ENCODE peak calls at places on chromosomes 13 and 19, in eight cellular contexts. One of them, this sample, is unnamed.

GRCh38 chr13:111140562-111141105 is 25.5 kb downstream of the ARHGEF7 start:
- DNase-seq in suprapubic skin: no peak
- DNase-seq in A549: no peak
- DNase-seq in ovary: no peak
- DNase-seq in stomach: no peak
- DNase-seq in HepG2: no peak
- DNase-seq in GM12878: no peak
- DNase-seq in upper lobe of left lung: no peak
- DNase-seq in this sample: no peak

GRCh38 chr13:111472083-111472482 is 151.6 kb downstream of the TEX29 start:
- DNase-seq in suprapubic skin: peak; percentile 69
- DNase-seq in A549: no peak
- DNase-seq in ovary: no peak
- DNase-seq in stomach: no peak
- DNase-seq in HepG2: no peak
- DNase-seq in GM12878: no peak
- DNase-seq in upper lobe of left lung: no peak
- DNase-seq in this sample: no peak

GRCh38 chr13:39783051-39783450 is 127.6 kb downstream of the COG6 start:
- DNase-seq in suprapubic skin: no peak
- DNase-seq in A549: no peak
- DNase-seq in ovary: no peak
- DNase-seq in stomach: no peak
- DNase-seq in HepG2: no peak
- DNase-seq in GM12878: no peak
- DNase-seq in upper lobe of left lung: no peak
- DNase-seq in this sample: no peak

GRCh38 chr19:45446295-45446694 is 21.5 kb upstream of the FOSB start:
- DNase-seq in suprapubic skin: no peak
- DNase-seq in A549: peak; percentile 83
- DNase-seq in ovary: no peak
- DNase-seq in stomach: no peak
- DNase-seq in HepG2: peak; percentile 63
- DNase-seq in GM12878: no peak
- DNase-seq in upper lobe of left lung: no peak
- DNase-seq in this sample: no peak

GRCh38 chr13:76717092-76717491 is 169.1 kb downstream of the KCTD12 start:
- DNase-seq in suprapubic skin: no peak
- DNase-seq in A549: no peak
- DNase-seq in ovary: no peak
- DNase-seq in stomach: no peak
- DNase-seq in HepG2: no peak
- DNase-seq in GM12878: no peak
- DNase-seq in upper lobe of left lung: no peak
- DNase-seq in this sample: no peak

GRCh38 chr13:75935805-75936204 is 299.7 kb downstream of the LMO7 start:
- DNase-seq in suprapubic skin: no peak
- DNase-seq in A549: no peak
- DNase-seq in ovary: no peak
- DNase-seq in stomach: no peak
- DNase-seq in HepG2: no peak
- DNase-seq in GM12878: no peak
- DNase-seq in upper lobe of left lung: no peak
- DNase-seq in this sample: no peak

GRCh38 chr19:48249502-48250014 is 6.2 kb downstream of the CARD8 start:
- DNase-seq in suprapubic skin: no peak
- DNase-seq in A549: no peak
- DNase-seq in ovary: no peak
- DNase-seq in stomach: peak; percentile 41
- DNase-seq in HepG2: no peak
- DNase-seq in GM12878: peak; percentile 78
- DNase-seq in upper lobe of left lung: peak; percentile 76
- DNase-seq in this sample: peak; percentile 58

GRCh38 chr13:75458696-75459422 is 23.1 kb downstream of the TBC1D4 start:
- DNase-seq in suprapubic skin: no peak
- DNase-seq in A549: no peak
- DNase-seq in ovary: no peak
- DNase-seq in stomach: peak; percentile 71
- DNase-seq in HepG2: peak; percentile 97
- DNase-seq in GM12878: peak; percentile 49
- DNase-seq in upper lobe of left lung: peak; percentile 73
- DNase-seq in this sample: peak; percentile 71

GRCh38 chr19:4861147-4861546 is 6.3 kb downstream of the PLIN3 start:
- DNase-seq in suprapubic skin: no peak
- DNase-seq in A549: no peak
- DNase-seq in ovary: no peak
- DNase-seq in stomach: peak; percentile 58
- DNase-seq in HepG2: no peak
- DNase-seq in GM12878: no peak
- DNase-seq in upper lobe of left lung: no peak
- DNase-seq in this sample: peak; percentile 87

GRCh38 chr13:109959903-109960302 is 173.5 kb upstream of the IRS2 start:
- DNase-seq in suprapubic skin: no peak
- DNase-seq in A549: no peak
- DNase-seq in ovary: no peak
- DNase-seq in stomach: no peak
- DNase-seq in HepG2: no peak
- DNase-seq in GM12878: no peak
- DNase-seq in upper lobe of left lung: no peak
- DNase-seq in this sample: no peak

GRCh38 chr19:10644351-10645007 is 9.7 kb upstream of the ILF3 start:
- DNase-seq in suprapubic skin: peak; percentile 91
- DNase-seq in A549: peak; percentile 63
- DNase-seq in ovary: peak; percentile 90
- DNase-seq in stomach: peak; percentile 87
- DNase-seq in HepG2: peak; percentile 74
- DNase-seq in GM12878: no peak
- DNase-seq in upper lobe of left lung: peak; percentile 89
- DNase-seq in this sample: peak; percentile 90
- TF ChIP-seq EP300 in suprapubic skin: no peak
- TF ChIP-seq EP300 in A549: no peak
- TF ChIP-seq EP300 in ovary: no peak
- TF ChIP-seq EP300 in stomach: no peak
- TF ChIP-seq EP300 in HepG2: no peak
- TF ChIP-seq EP300 in GM12878: no peak
- TF ChIP-seq EP300 in upper lobe of left lung: no peak
- TF ChIP-seq EP300 in this sample: no peak

GRCh38 chr19:14519245-14519859 is 1.2 kb upstream of the DNAJB1 start:
- DNase-seq in suprapubic skin: no peak
- DNase-seq in A549: no peak
- DNase-seq in ovary: peak; percentile 65
- DNase-seq in stomach: no peak
- DNase-seq in HepG2: no peak
- DNase-seq in GM12878: no peak
- DNase-seq in upper lobe of left lung: no peak
- DNase-seq in this sample: no peak
- H3K4me3 ChIP-seq in suprapubic skin: peak overlapping the region; percentile 68
- H3K4me3 ChIP-seq in A549: peak overlapping the region; percentile 31
- H3K4me3 ChIP-seq in ovary: no peak overlapping the region
- H3K4me3 ChIP-seq in stomach: peak overlapping the region; percentile 89
- H3K4me3 ChIP-seq in HepG2: no peak overlapping the region
- H3K4me3 ChIP-seq in GM12878: no peak overlapping the region
- H3K4me3 ChIP-seq in upper lobe of left lung: no peak overlapping the region
- H3K4me3 ChIP-seq in this sample: no peak overlapping the region

DNA sequence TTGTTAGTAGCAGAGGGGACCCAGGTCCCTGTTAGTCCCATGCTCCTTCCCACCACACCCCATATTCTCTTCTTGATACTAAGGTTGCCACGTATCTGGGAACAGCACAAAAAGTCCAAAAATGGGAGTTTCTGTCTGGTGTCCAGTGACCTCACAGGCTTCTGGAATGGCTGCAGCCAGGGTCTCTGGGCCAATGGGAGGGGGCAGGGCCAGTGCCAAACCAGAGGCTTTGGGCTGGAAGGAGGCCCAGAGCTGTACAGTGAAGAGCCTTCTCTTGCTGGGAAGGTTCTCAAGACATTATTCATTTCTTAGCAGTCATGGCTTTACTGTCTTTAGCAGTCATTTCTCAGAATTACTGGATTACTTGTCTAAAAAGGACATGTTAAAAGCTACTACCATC is 119.2 kb downstream of the FRY start:
- DNase-seq in suprapubic skin: no peak
- DNase-seq in A549: no peak
- DNase-seq in ovary: peak; percentile 82
- DNase-seq in stomach: no peak
- DNase-seq in HepG2: no peak
- DNase-seq in GM12878: no peak
- DNase-seq in upper lobe of left lung: peak; percentile 23
- DNase-seq in this sample: peak; percentile 33
- TF ChIP-seq EP300 in suprapubic skin: no peak
- TF ChIP-seq EP300 in A549: no peak
- TF ChIP-seq EP300 in ovary: peak; percentile 50
- TF ChIP-seq EP300 in stomach: no peak
- TF ChIP-seq EP300 in HepG2: no peak
- TF ChIP-seq EP300 in GM12878: no peak
- TF ChIP-seq EP300 in upper lobe of left lung: no peak
- TF ChIP-seq EP300 in this sample: no peak

GRCh38 chr19:16067205-16067938 is 8.9 kb upstream of the TPM4 start:
- DNase-seq in suprapubic skin: no peak
- DNase-seq in A549: no peak
- DNase-seq in ovary: peak; percentile 88
- DNase-seq in stomach: peak; percentile 91
- DNase-seq in HepG2: no peak
- DNase-seq in GM12878: no peak
- DNase-seq in upper lobe of left lung: peak; percentile 82
- DNase-seq in this sample: peak; percentile 82
- H3K4me3 ChIP-seq in suprapubic skin: peak overlapping the region; percentile 51
- H3K4me3 ChIP-seq in A549: no peak overlapping the region
- H3K4me3 ChIP-seq in ovary: peak overlapping the region; percentile 65
- H3K4me3 ChIP-seq in stomach: peak overlapping the region; percentile 68
- H3K4me3 ChIP-seq in HepG2: no peak overlapping the region
- H3K4me3 ChIP-seq in GM12878: no peak overlapping the region
- H3K4me3 ChIP-seq in upper lobe of left lung: no peak overlapping the region
- H3K4me3 ChIP-seq in this sample: peak overlapping the region; percentile 40

GRCh38 chr13:80989770-80990169 is 648.8 kb upstream of the SPRY2 start:
- DNase-seq in suprapubic skin: no peak
- DNase-seq in A549: no peak
- DNase-seq in ovary: no peak
- DNase-seq in stomach: no peak
- DNase-seq in HepG2: no peak
- DNase-seq in GM12878: no peak
- DNase-seq in upper lobe of left lung: no peak
- DNase-seq in this sample: no peak
- TF ChIP-seq EP300 in suprapubic skin: no peak
- TF ChIP-seq EP300 in A549: no peak
- TF ChIP-seq EP300 in ovary: no peak
- TF ChIP-seq EP300 in stomach: no peak
- TF ChIP-seq EP300 in HepG2: no peak
- TF ChIP-seq EP300 in GM12878: no peak
- TF ChIP-seq EP300 in upper lobe of left lung: no peak
- TF ChIP-seq EP300 in this sample: no peak

DNA sequence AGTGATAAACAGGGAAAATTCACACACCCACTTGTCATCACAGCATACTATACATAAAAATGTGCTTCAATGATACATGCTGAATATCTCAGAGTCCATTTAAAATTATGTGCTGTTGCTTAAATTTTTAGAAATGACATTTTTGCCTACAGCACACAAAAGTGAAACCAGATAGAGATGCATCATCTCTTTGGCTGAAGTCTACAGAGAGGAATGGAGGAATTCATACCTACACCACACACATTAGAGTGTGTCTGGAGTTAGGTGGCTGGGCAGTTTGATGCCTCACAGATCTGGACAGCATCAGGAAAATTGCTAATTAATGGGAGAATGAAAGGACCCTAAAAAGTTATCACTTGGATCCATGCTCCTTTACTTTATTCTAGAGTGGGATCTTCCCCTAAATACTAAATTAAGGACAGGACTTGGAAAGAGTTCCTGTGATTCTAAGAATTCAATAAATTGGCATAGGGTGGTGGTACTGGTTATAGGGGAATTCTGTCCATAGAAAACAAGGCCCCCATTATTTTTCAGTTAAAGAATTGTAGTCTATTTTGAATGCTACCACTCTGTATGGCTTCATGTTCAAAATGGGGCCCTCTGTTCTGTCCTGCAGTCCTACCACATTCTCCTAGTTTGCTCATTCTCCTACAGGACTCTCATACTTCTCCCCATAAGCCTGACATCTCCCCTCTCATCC is 41.3 kb downstream of the RCBTB2 start:
- DNase-seq in suprapubic skin: no peak
- DNase-seq in A549: no peak
- DNase-seq in ovary: no peak
- DNase-seq in stomach: no peak
- DNase-seq in HepG2: no peak
- DNase-seq in GM12878: no peak
- DNase-seq in upper lobe of left lung: no peak
- DNase-seq in this sample: no peak
- H3K4me3 ChIP-seq in suprapubic skin: no peak overlapping the region
- H3K4me3 ChIP-seq in A549: no peak overlapping the region
- H3K4me3 ChIP-seq in ovary: no peak overlapping the region
- H3K4me3 ChIP-seq in stomach: no peak overlapping the region
- H3K4me3 ChIP-seq in HepG2: no peak overlapping the region
- H3K4me3 ChIP-seq in GM12878: peak overlapping the region; percentile 66
- H3K4me3 ChIP-seq in upper lobe of left lung: no peak overlapping the region
- H3K4me3 ChIP-seq in this sample: no peak overlapping the region

GRCh38 chr13:113470073-113470472 is 16.8 kb upstream of the ADPRHL1 start:
- DNase-seq in suprapubic skin: no peak
- DNase-seq in A549: no peak
- DNase-seq in ovary: no peak
- DNase-seq in stomach: no peak
- DNase-seq in HepG2: no peak
- DNase-seq in GM12878: no peak
- DNase-seq in upper lobe of left lung: no peak
- DNase-seq in this sample: no peak
- TF ChIP-seq EP300 in suprapubic skin: no peak
- TF ChIP-seq EP300 in A549: no peak
- TF ChIP-seq EP300 in ovary: no peak
- TF ChIP-seq EP300 in stomach: no peak
- TF ChIP-seq EP300 in HepG2: no peak
- TF ChIP-seq EP300 in GM12878: no peak
- TF ChIP-seq EP300 in upper lobe of left lung: no peak
- TF ChIP-seq EP300 in this sample: no peak